ENCODE peak calls at places on chromosome 9, in five cellular contexts. R, O, X, Y and C are unnamed samples.

GRCh38 chr9:38527507-38527906 is 92.9 kb downstream of the ANKRD18A start:
- DNase-seq in R (no peak), O (no peak), X (no peak), Y (no peak), C (no peak)

GRCh38 chr9:73583590-73583989 is 431.9 kb downstream of the ANXA1 start:
- DNase-seq in R (no peak), O (peak; percentile 66), X (no peak), Y (peak; percentile 14), C (no peak)

GRCh38 chr9:129675656-129676055 is 10.2 kb downstream of the PRRX2 start:
- DNase-seq in R (no peak), O (no peak), X (no peak), Y (no peak), C (no peak)

GRCh38 chr9:125509476-125509875 is 197.5 kb downstream of the MAPKAP1 start:
- DNase-seq in R (no peak), O (no peak), X (no peak), Y (no peak), C (no peak)

GRCh38 chr9:76882686-76883085 is 23.2 kb downstream of the PRUNE2 start:
- DNase-seq in R (no peak), O (no peak), X (no peak), Y (no peak), C (no peak)

GRCh38 chr9:99490736-99491135 is 268.7 kb downstream of the SEC61B start:
- DNase-seq in R (no peak), O (no peak), X (no peak), Y (no peak), C (no peak)

GRCh38 chr9:117021881-117022280 is 334.8 kb downstream of the TRIM32 start:
- DNase-seq in R (no peak), O (peak; percentile 17), X (no peak), Y (no peak), C (no peak)

GRCh38 chr9:97555164-97555563 is 53.7 kb downstream of the TMOD1 start:
- DNase-seq in R (no peak), O (no peak), X (no peak), Y (no peak), C (peak; percentile 67)

GRCh38 chr9:133515615-133516255 is 9.0 kb downstream of the MYMK start:
- DNase-seq in R (no peak), O (no peak), X (no peak), Y (no peak), C (no peak)

GRCh38 chr9:70324963-70325362 is 66.2 kb downstream of the SMC5 start:
- DNase-seq in R (no peak), O (peak; percentile 70), X (no peak), Y (peak; percentile 10), C (no peak)

GRCh38 chr9:69153707-69154521 is 20.2 kb upstream of the TJP2 start:
- DNase-seq in R (no peak), O (no peak), X (no peak), Y (no peak), C (no peak)

GRCh38 chr9:70382046-70382708 is 32.3 kb downstream of the KLF9 start:
- DNase-seq in R (no peak), O (no peak), X (no peak), Y (no peak), C (no peak)

GRCh38 chr9:130846487-130847305 is 11.6 kb downstream of the ABL1 start:
- DNase-seq in R (peak; percentile 64), O (peak; percentile 39), X (no peak), Y (peak; percentile 67), C (no peak)

GRCh38 chr9:74496819-74497749 is at the start of gene RORB:
- DNase-seq in R (no peak), O (peak; percentile 26), X (peak; percentile 16), Y (no peak), C (no peak)

GRCh38 chr9:503881-504852 is 289.5 kb downstream of the DOCK8 start:
- DNase-seq in R (peak; percentile 75), O (peak; percentile 86), X (peak; percentile 47), Y (peak; percentile 76), C (peak; percentile 48)

GRCh38 chr9:69822091-69822750 is 1.6 kb downstream of the CFAP95 start:
- DNase-seq in R (no peak), O (peak; percentile 32), X (no peak), Y (no peak), C (no peak)

GRCh38 chr9:14030350-14030823 is 283.6 kb downstream of the NFIB start:
- DNase-seq in R (no peak), O (peak; percentile 83), X (peak; percentile 43), Y (peak; percentile 83), C (no peak)

GRCh38 chr9:111566234-111566633 is 33.2 kb downstream of the PTGR1 start:
- DNase-seq in R (no peak), O (no peak), X (no peak), Y (no peak), C (peak; percentile 19)

GRCh38 chr9:134224130-134224826 is 59.9 kb upstream of the RNU6ATAC start:
- DNase-seq in R (no peak), O (no peak), X (no peak), Y (no peak), C (no peak)

GRCh38 chr9:110714314-110714713 is 45.7 kb downstream of the MUSK start:
- DNase-seq in R (no peak), O (no peak), X (no peak), Y (peak; percentile 74), C (no peak)

GRCh38 chr9:31674264-31674663 is 710.2 kb upstream of the ACO1 start:
- DNase-seq in R (no peak), O (peak; percentile 56), X (no peak), Y (peak; percentile 2), C (no peak)

DNA sequence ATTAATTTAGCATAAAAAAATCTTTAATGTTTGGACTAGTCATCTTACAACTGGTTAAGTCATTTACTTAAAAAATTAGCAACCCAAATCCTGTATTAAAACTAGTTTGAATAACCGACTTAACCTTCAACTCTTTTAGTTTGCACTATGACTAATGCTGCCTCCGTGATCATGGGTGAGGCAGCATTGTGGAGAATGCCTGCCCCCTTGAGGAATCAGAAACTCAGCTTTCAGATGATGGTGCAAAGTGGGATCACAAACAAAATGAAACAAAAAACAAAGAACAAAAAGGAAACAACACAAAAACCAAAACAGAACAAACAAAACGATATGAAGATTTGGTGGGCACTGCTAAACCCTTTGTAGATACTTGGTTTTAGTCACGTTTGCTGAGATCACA is 127.0 kb upstream of the PALM2AKAP2 start:
- DNase-seq in R (peak; percentile 30), O (peak; percentile 74), X (no peak), Y (peak; percentile 76), C (no peak)
- TF ChIP-seq CTCF in R (peak; percentile 58), O (peak; percentile 62), X (no peak), Y (peak; percentile 82), C (no peak)

GRCh38 chr9:107368696-107369095 is 85.6 kb downstream of the RAD23B start:
- DNase-seq in R (no peak), O (no peak), X (no peak), Y (no peak), C (no peak)
- H3K4me3 ChIP-seq in R (no peak overlapping the region), O (no peak overlapping the region), X (no peak overlapping the region), Y (no peak overlapping the region), C (no peak overlapping the region)

DNA sequence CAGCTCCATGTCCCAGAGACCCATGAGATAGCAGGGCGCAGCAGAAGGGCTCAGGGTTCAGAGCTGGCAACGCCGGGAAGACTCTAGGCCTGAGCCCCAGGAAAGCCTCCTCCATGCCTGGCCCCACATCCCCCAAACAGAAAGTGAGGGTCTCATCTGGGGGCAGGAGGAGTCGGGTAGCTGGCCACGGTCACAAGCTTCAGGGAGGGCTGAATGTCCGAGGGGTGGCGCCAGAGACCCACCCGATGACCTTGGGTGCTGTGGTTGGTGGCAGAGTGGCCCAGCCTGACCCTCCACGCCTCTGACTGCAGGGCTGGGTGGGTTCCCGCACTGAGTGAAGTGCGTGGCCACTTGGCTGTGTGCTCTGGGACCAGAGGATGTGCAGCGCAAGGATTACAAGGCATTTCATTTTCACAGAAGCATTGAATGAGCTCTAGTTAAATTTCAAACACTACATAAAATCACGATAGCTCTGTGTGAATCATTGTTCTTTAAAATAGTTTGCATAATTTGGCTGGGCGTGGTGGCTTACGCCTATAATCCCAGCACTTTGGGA is 3.0 kb downstream of the C8G start:
- DNase-seq in R (peak; percentile 71), O (peak; percentile 51), X (no peak), Y (peak; percentile 36), C (no peak)
- TF ChIP-seq CTCF in R (peak; percentile 67), O (peak; percentile 33), X (peak; percentile 41), Y (peak; percentile 44), C (no peak)

GRCh38 chr9:23587433-23587832 is 238.6 kb downstream of the ELAVL2 start:
- DNase-seq in R (no peak), O (peak; percentile 32), X (peak; percentile 61), Y (no peak), C (peak; percentile 83)

GRCh38 chr9:23587903-23588302 is 238.1 kb downstream of the ELAVL2 start:
- DNase-seq in R (no peak), O (peak; percentile 23), X (no peak), Y (peak; percentile 30), C (no peak)

GRCh38 chr9:23586906-23587305 is 239.1 kb downstream of the ELAVL2 start:
- DNase-seq in R (no peak), O (no peak), X (no peak), Y (no peak), C (no peak)

DNA sequence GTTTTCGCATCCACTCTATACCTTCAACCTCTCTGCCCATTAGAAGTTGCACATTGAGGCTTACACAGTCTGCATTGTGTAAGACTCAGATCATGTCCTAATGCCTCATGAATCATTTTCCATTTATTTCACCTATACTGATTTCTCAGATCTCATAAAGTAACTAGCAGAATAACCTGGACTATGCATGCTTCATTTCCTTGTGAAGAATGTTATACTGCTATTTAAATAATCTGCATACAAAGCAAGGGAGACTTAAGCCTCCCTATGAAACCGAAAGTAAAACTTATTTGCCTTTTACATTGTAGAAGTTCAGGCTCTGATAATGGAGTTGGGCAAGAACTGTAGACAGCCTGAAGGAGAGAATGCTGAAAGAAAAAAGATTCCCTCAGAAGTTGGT is 235.4 kb downstream of the ELAVL2 start:
- DNase-seq in R (no peak), O (peak; percentile 81), X (no peak), Y (peak; percentile 33), C (no peak)
- H3K4me3 ChIP-seq in R (no peak overlapping the region), O (no peak overlapping the region), X (peak overlapping the region; percentile 0), Y (peak overlapping the region; percentile 32), C (no peak overlapping the region)

GRCh38 chr9:135783540-135784245 is 81.7 kb downstream of the KCNT1 start:
- DNase-seq in R (peak; percentile 48), O (no peak), X (no peak), Y (peak; percentile 2), C (no peak)
- TF ChIP-seq CTCF in R (no peak), O (no peak), X (no peak), Y (no peak), C (no peak)

DNA sequence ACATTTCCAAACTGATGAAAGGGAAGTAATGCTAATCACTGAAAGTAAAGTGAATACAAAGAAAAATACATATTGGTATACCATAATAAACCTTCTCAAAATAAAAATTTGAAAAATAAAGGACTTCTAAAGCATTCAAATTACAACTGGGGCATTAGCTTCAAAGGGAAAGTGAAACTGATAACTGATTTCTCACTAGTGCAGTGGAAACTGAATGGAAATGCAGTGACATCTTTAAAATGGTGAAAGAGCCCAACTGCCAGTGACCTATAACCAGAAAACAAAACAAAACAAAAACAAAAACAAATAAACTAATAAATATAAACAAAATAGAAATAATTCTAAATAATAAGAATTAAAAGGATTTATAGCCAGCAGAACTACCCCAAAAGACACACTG is 297.5 kb upstream of the GRIN3A start:
- DNase-seq in R (no peak), O (no peak), X (no peak), Y (no peak), C (no peak)
- H3K4me3 ChIP-seq in R (no peak overlapping the region), O (no peak overlapping the region), X (no peak overlapping the region), Y (no peak overlapping the region), C (no peak overlapping the region)

GRCh38 chr9:114592356-114592755 is 4.8 kb downstream of the ATP6V1G1 start:
- DNase-seq in R (no peak), O (peak; percentile 86), X (peak; percentile 14), Y (peak; percentile 2), C (peak; percentile 82)
- TF ChIP-seq CTCF in R (no peak), O (peak; percentile 63), X (peak; percentile 22), Y (peak; percentile 35), C (no peak)